ENCODE peak calls at places on chromosome 9, in nine cellular contexts. L, K, V, A, E, P, Z, Q and B are unnamed samples. For H3K36me3, the result is how much of the 10 kb centered on the place peaks cover.

GRCh38 chr9:33799928-33800689 is 4.7 kb downstream of the PRSS3 start:
- DNase-seq in L (no peak), K (no peak), V (no peak), A (no peak), E (no peak), P (no peak), Z (no peak), Q (no peak), B (no peak)

GRCh38 chr9:120792898-120793765 is at the start of gene FBXW2:
- DNase-seq in L (peak), K (peak), V (peak), A (peak), E (peak), P (peak), Z (peak), Q (peak), B (peak)

GRCh38 chr9:132037470-132037869 is 42.2 kb downstream of the MED27 start:
- DNase-seq in L (no peak), K (no peak), V (no peak), A (no peak), E (no peak), P (no peak), Z (no peak), Q (no peak), B (no peak)

GRCh38 chr9:122372856-122373845 is 2.3 kb downstream of the PTGS1 start:
- DNase-seq in L (no peak), K (no peak), V (no peak), A (no peak), E (no peak), P (no peak), Z (peak), Q (no peak), B (no peak)

GRCh38 chr9:110578575-110578895 is 1.0 kb downstream of the SVEP1 start:
- DNase-seq in L (no peak), K (no peak), V (no peak), A (no peak), E (no peak), P (no peak), Z (peak), Q (no peak), B (no peak)

GRCh38 chr9:133777111-133777791 is 39.1 kb upstream of the SARDH start:
- DNase-seq in L (no peak), K (no peak), V (no peak), A (no peak), E (no peak), P (no peak), Z (no peak), Q (no peak), B (no peak)

GRCh38 chr9:14987858-14988257 is 77.6 kb upstream of the FREM1 start:
- DNase-seq in L (no peak), K (no peak), V (no peak), A (no peak), E (no peak), P (no peak), Z (no peak), Q (no peak), B (no peak)

GRCh38 chr9:85742630-85742928 is 825 bp upstream of the AGTPBP1 start:
- DNase-seq in L (no peak), K (no peak), V (no peak), A (no peak), E (peak), P (peak), Z (no peak), Q (no peak), B (no peak)

GRCh38 chr9:93713716-93714115 is 137.3 kb downstream of the PHF2 start:
- DNase-seq in L (no peak), K (no peak), V (no peak), A (no peak), E (no peak), P (no peak), Z (no peak), Q (no peak), B (no peak)

GRCh38 chr9:91160181-91160580 is 201.5 kb downstream of the AUH start:
- DNase-seq in L (no peak), K (no peak), V (no peak), A (no peak), E (no peak), P (no peak), Z (peak), Q (no peak), B (no peak)

GRCh38 chr9:133881671-133882381 is 110.3 kb downstream of the VAV2 start:
- DNase-seq in L (no peak), K (peak), V (no peak), A (no peak), E (no peak), P (no peak), Z (no peak), Q (no peak), B (no peak)

GRCh38 chr9:78985084-78985738 is 586.6 kb upstream of the TLE4 start:
- DNase-seq in L (no peak), K (no peak), V (no peak), A (no peak), E (peak), P (peak), Z (no peak), Q (no peak), B (no peak)

GRCh38 chr9:14692918-14693861 is at the start of gene ZDHHC21:
- DNase-seq in L (peak), K (peak), V (peak), A (peak), E (peak), P (peak), Z (peak), Q (peak), B (peak)

GRCh38 chr9:21030389-21031035 is 928 bp downstream of the HACD4 start:
- DNase-seq in L (peak), K (no peak), V (no peak), A (no peak), E (peak), P (peak), Z (peak), Q (no peak), B (no peak)

GRCh38 chr9:121266906-121267650 is 884 bp upstream of the GSN start:
- DNase-seq in L (no peak), K (no peak), V (no peak), A (no peak), E (no peak), P (no peak), Z (no peak), Q (no peak), B (no peak)

GRCh38 chr9:22169732-22170131 is 160.6 kb upstream of the CDKN2B start:
- DNase-seq in L (no peak), K (no peak), V (no peak), A (no peak), E (no peak), P (no peak), Z (no peak), Q (no peak), B (no peak)

GRCh38 chr9:124452841-124453585 is 2.8 kb downstream of the ADGRD2 start:
- DNase-seq in L (no peak), K (no peak), V (no peak), A (no peak), E (no peak), P (no peak), Z (peak), Q (no peak), B (no peak)

GRCh38 chr9:115229496-115229895 is 111.5 kb upstream of the TNC start:
- DNase-seq in L (peak), K (no peak), V (no peak), A (no peak), E (no peak), P (peak), Z (no peak), Q (no peak), B (no peak)

GRCh38 chr9:935348-935965 is 41.0 kb upstream of the DMRT3 start:
- DNase-seq in L (no peak), K (no peak), V (no peak), A (no peak), E (peak), P (peak), Z (no peak), Q (no peak), B (peak)

GRCh38 chr9:92770005-92770995 is 5.7 kb upstream of the BICD2 start:
- DNase-seq in L (no peak), K (no peak), V (no peak), A (no peak), E (no peak), P (no peak), Z (peak), Q (peak), B (no peak)

GRCh38 chr9:119368681-119369581 is at the start of gene BRINP1:
- DNase-seq in L (peak), K (peak), V (no peak), A (peak), E (no peak), P (no peak), Z (peak), Q (peak), B (no peak)

GRCh38 chr9:87766697-87767096 is 40.8 kb downstream of the CTSL start:
- DNase-seq in L (no peak), K (no peak), V (no peak), A (no peak), E (no peak), P (peak), Z (peak), Q (no peak), B (no peak)

GRCh38 chr9:127131871-127132270 is 9.4 kb upstream of the ANGPTL2 start:
- DNase-seq in L (peak), K (no peak), V (peak), A (no peak), E (peak), P (peak), Z (peak), Q (no peak), B (no peak)

GRCh38 chr9:3329361-3329760 is 196.4 kb downstream of the RFX3 start:
- DNase-seq in L (no peak), K (no peak), V (no peak), A (no peak), E (peak), P (peak), Z (no peak), Q (no peak), B (no peak)

GRCh38 chr9:30944233-30944585 is 1440.2 kb upstream of the ACO1 start:
- DNase-seq in L (no peak), K (no peak), V (no peak), A (no peak), E (no peak), P (no peak), Z (no peak), Q (no peak), B (no peak)

GRCh38 chr9:37370968-37371563 is 51.4 kb upstream of the GRHPR start:
- DNase-seq in L (no peak), K (no peak), V (no peak), A (no peak), E (no peak), P (no peak), Z (no peak), Q (no peak), B (no peak)

GRCh38 chr9:37372839-37373238 is 49.7 kb upstream of the GRHPR start:
- DNase-seq in L (no peak), K (no peak), V (no peak), A (no peak), E (no peak), P (no peak), Z (no peak), Q (no peak), B (no peak)

GRCh38 chr9:37369671-37370070 is 52.8 kb upstream of the GRHPR start:
- DNase-seq in L (no peak), K (no peak), V (no peak), A (no peak), E (no peak), P (no peak), Z (no peak), Q (no peak), B (no peak)

GRCh38 chr9:37371565-37372464 is 50.7 kb upstream of the GRHPR start:
- DNase-seq in L (peak), K (no peak), V (no peak), A (no peak), E (peak), P (no peak), Z (no peak), Q (no peak), B (no peak)

GRCh38 chr9:37370282-37370681 is 52.2 kb upstream of the GRHPR start:
- DNase-seq in L (no peak), K (no peak), V (no peak), A (no peak), E (no peak), P (no peak), Z (no peak), Q (no peak), B (no peak)
- H3K4me3 ChIP-seq in L (no peak), K (no peak), V (no peak), A (no peak), E (no peak), P (no peak), Z (no peak), Q (no peak), B (no peak)

GRCh38 chr9:97689401-97689800 is 7.7 kb downstream of the XPA start:
- DNase-seq in L (no peak), K (no peak), V (no peak), A (no peak), E (peak), P (peak), Z (no peak), Q (no peak), B (no peak)
- H3K36me3 ChIP-seq in L (under half), K (under half), V (under half), A (half or more), E (under half), P (under half), Z (under half), Q (under half), B (under half)

GRCh38 chr9:95494416-95495371 is 22.1 kb downstream of the PTCH1 start:
- DNase-seq in L (no peak), K (no peak), V (no peak), A (no peak), E (no peak), P (peak), Z (peak), Q (peak), B (no peak)
- H3K27ac ChIP-seq in L (no peak), K (no peak), V (no peak), A (peak), E (no peak), P (peak), Z (peak), Q (peak), B (peak)

GRCh38 chr9:137194388-137194787 is 5.9 kb downstream of the SSNA1 start:
- DNase-seq in L (no peak), K (no peak), V (no peak), A (no peak), E (no peak), P (no peak), Z (no peak), Q (no peak), B (no peak)
- H3K4me3 ChIP-seq in L (no peak), K (no peak), V (no peak), A (no peak), E (no peak), P (no peak), Z (no peak), Q (peak), B (no peak)

DNA sequence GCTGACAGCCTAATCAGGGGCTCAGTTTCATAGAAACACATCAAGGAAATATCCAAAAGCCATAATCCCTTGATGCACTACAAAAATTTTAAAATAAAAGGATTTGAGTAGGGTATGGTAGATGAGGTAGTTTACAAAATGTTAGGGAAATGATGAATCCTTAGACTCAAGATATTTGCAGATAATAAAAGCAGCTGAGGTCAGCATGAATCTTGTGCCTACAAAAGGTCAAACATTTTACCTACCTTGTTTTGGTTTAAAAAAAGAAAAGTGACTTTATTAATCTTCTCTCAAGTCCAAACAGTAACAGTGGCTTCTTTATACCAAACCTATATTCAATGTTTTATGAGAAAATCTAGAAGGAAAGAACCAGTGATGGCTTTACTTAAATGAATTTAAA is 135.5 kb downstream of the BNC2 start:
- DNase-seq in L (no peak), K (no peak), V (no peak), A (no peak), E (no peak), P (no peak), Z (no peak), Q (no peak), B (no peak)
- H3K36me3 ChIP-seq in L (under half), K (under half), V (under half), A (under half), E (under half), P (under half), Z (under half), Q (under half), B (under half)

DNA sequence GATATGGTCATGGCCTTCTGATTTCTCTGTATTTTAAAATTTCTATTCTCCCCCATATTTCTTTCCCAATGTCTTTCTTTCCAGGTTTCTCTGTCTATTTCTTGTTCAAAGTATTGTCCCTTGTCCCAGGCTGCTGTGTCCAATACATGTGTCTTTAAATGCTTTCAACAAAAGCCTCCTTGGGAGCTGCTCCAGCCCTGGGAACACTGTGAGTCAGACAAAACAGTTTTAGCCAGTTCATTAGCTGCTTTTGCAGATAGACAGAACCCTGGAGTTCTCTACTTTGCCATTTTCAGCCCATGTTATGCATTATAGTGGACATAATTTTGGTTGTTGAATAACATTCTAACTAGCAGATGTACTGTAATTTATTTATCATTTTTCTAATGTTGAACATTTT is 20.5 kb upstream of the JAK2 start:
- DNase-seq in L (no peak), K (no peak), V (no peak), A (peak), E (no peak), P (no peak), Z (no peak), Q (no peak), B (no peak)
- H3K27ac ChIP-seq in L (no peak), K (no peak), V (no peak), A (no peak), E (no peak), P (no peak), Z (no peak), Q (no peak), B (no peak)

GRCh38 chr9:95049761-95050160 is 267.7 kb downstream of the FANCC start:
- DNase-seq in L (no peak), K (no peak), V (no peak), A (no peak), E (no peak), P (no peak), Z (no peak), Q (no peak), B (no peak)
- H3K4me3 ChIP-seq in L (peak), K (peak), V (peak), A (no peak), E (peak), P (peak), Z (no peak), Q (no peak), B (no peak)

DNA sequence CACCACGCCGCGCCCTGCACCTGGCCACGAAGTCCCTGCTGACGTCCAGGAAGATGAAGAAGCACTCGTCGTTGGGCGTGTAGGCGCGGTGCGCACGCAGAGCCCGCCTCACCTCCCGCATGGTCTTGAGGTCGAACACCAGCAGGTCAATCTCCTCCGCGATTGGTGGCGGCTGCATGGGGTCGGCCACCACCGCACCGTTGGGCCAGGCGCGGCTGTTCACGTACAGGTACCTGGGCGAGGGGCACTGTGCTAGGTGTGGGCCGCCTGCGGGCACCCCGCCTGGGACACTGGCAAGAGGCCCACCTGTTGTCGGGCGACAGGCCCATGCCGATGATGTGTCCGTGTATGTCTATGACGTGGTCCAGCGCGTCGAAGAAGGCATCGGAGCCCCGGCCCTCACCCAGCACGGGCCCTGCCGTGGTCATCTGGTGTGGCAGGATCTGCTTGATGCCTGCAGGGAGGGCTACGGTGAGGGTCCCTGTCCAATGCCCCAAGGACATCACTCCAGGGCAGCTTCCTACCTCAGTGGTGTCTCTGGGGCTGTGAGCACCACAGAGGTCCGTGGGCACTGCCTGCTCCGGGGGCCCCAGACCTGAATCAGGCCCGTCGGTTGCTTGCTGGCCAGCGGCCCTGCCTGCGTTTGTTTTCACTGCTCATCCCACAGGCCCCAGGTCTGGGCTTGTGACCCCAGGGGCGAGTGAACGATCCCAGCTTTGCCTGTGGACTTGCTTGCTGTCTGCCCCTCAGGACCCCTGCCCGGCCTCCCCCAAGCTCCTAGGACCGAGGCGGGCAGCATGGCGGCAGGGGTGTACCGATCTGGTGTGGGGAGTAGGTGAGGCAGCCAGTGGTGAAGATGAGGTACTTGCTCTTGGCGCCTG is 3.1 kb downstream of the FBXW5 start:
- DNase-seq in L (no peak), K (no peak), V (peak), A (no peak), E (no peak), P (no peak), Z (no peak), Q (no peak), B (no peak)
- H3K36me3 ChIP-seq in L (under half), K (under half), V (under half), A (half or more), E (under half), P (under half), Z (under half), Q (under half), B (under half)